ENCODE peak calls at places on chromosome 6, in nine cellular contexts. R is AG04449, P is psoas muscle, O is endothelial cell, J is foreskin fibroblast, F is cardiac fibroblast, K is A549, S is fibroblast of lung, G is mucosa of descending colon. H is an unnamed sample.

GRCh38 chr6:107231243-107231642 is 115.9 kb upstream of the BEND3 start:
- DNase-seq in R (no peak), P (no peak), O (no peak), J (no peak), F (no peak), K (no peak), S (no peak), G (no peak), H (no peak)

GRCh38 chr6:437042-437402 is 45.5 kb downstream of the IRF4 start:
- DNase-seq in R (no peak), P (no peak), O (no peak), J (peak), F (no peak), K (no peak), S (peak), G (no peak), H (no peak)

GRCh38 chr6:128186724-128187123 is 285.9 kb upstream of the THEMIS start:
- DNase-seq in R (no peak), P (no peak), O (no peak), J (no peak), F (no peak), K (no peak), S (no peak), G (no peak), H (no peak)

GRCh38 chr6:48307583-48307982 is 196.6 kb upstream of the PTCHD4 start:
- DNase-seq in R (no peak), P (no peak), O (no peak), J (no peak), F (no peak), K (no peak), S (no peak), G (no peak), H (no peak)

GRCh38 chr6:109389650-109390274 is 7.5 kb upstream of the CD164 start:
- DNase-seq in R (no peak), P (no peak), O (no peak), J (peak), F (peak), K (no peak), S (peak), G (no peak), H (no peak)

GRCh38 chr6:154950979-154951378 is 44.1 kb upstream of the TIAM2 start:
- DNase-seq in R (no peak), P (no peak), O (no peak), J (no peak), F (no peak), K (no peak), S (no peak), G (no peak), H (no peak)

GRCh38 chr6:53090576-53090975 is 25.4 kb downstream of the FBXO9 start:
- DNase-seq in R (no peak), P (no peak), O (no peak), J (peak), F (peak), K (no peak), S (peak), G (no peak), H (peak)

GRCh38 chr6:111263837-111264236 is 176.5 kb downstream of the SLC16A10 start:
- DNase-seq in R (peak), P (no peak), O (no peak), J (peak), F (peak), K (no peak), S (peak), G (no peak), H (peak)

GRCh38 chr6:21587925-21588811 is 5.4 kb upstream of the SOX4 start:
- DNase-seq in R (no peak), P (peak), O (peak), J (peak), F (peak), K (peak), S (peak), G (peak), H (peak)

GRCh38 chr6:150238857-150239407 is 96.1 kb downstream of the PPP1R14C start:
- DNase-seq in R (no peak), P (no peak), O (no peak), J (no peak), F (no peak), K (no peak), S (no peak), G (no peak), H (no peak)

GRCh38 chr6:21800330-21800729 is 206.8 kb downstream of the SOX4 start:
- DNase-seq in R (no peak), P (no peak), O (no peak), J (no peak), F (no peak), K (no peak), S (no peak), G (no peak), H (no peak)

GRCh38 chr6:31145386-31145785 is 6.5 kb upstream of the PSORS1C2 start:
- DNase-seq in R (no peak), P (peak), O (no peak), J (no peak), F (no peak), K (no peak), S (no peak), G (no peak), H (no peak)

GRCh38 chr6:123009101-123009500 is 13.1 kb downstream of the CLVS2 start:
- DNase-seq in R (no peak), P (no peak), O (no peak), J (no peak), F (no peak), K (no peak), S (no peak), G (no peak), H (peak)

GRCh38 chr6:16414205-16414604 is 175.8 kb downstream of the GMPR start:
- DNase-seq in R (no peak), P (no peak), O (no peak), J (no peak), F (peak), K (no peak), S (peak), G (no peak), H (no peak)

GRCh38 chr6:95780037-95780436 is 202.7 kb downstream of the MANEA start:
- DNase-seq in R (no peak), P (no peak), O (no peak), J (no peak), F (no peak), K (no peak), S (no peak), G (no peak), H (no peak)

GRCh38 chr6:16576391-16577368 is 184.6 kb downstream of the ATXN1 start:
- DNase-seq in R (no peak), P (no peak), O (no peak), J (no peak), F (no peak), K (peak), S (no peak), G (no peak), H (no peak)

GRCh38 chr6:156809034-156809433 is 31.9 kb downstream of the ARID1B start:
- DNase-seq in R (no peak), P (no peak), O (no peak), J (peak), F (peak), K (no peak), S (peak), G (no peak), H (no peak)

GRCh38 chr6:34338811-34339210 is 53.7 kb downstream of the NUDT3 start:
- DNase-seq in R (no peak), P (no peak), O (no peak), J (no peak), F (no peak), K (no peak), S (no peak), G (no peak), H (no peak)

GRCh38 chr6:97160280-97160679 is 122.7 kb downstream of the MMS22L start:
- DNase-seq in R (no peak), P (no peak), O (no peak), J (no peak), F (no peak), K (peak), S (peak), G (no peak), H (peak)

GRCh38 chr6:144343736-144344428 is 58.7 kb downstream of the UTRN start:
- DNase-seq in R (no peak), P (no peak), O (no peak), J (no peak), F (no peak), K (peak), S (no peak), G (peak), H (no peak)

GRCh38 chr6:96787846-96788580 is 49.3 kb downstream of the GPR63 start:
- DNase-seq in R (no peak), P (no peak), O (no peak), J (no peak), F (no peak), K (no peak), S (no peak), G (no peak), H (no peak)

GRCh38 chr6:5518936-5519491 is 257.7 kb downstream of the FARS2 start:
- DNase-seq in R (no peak), P (no peak), O (no peak), J (no peak), F (no peak), K (no peak), S (no peak), G (no peak), H (no peak)

GRCh38 chr6:27888576-27888975 is 23.6 kb downstream of the OR2B2 start:
- DNase-seq in R (no peak), P (no peak), O (no peak), J (no peak), F (no peak), K (no peak), S (no peak), G (no peak), H (no peak)

GRCh38 chr6:56902551-56903464 is 52.1 kb upstream of the BEND6 start:
- DNase-seq in R (peak), P (no peak), O (no peak), J (peak), F (peak), K (no peak), S (peak), G (no peak), H (peak)

GRCh38 chr6:5995705-5996686 is 10.7 kb downstream of the NRN1 start:
- DNase-seq in R (no peak), P (peak), O (peak), J (peak), F (peak), K (peak), S (peak), G (peak), H (no peak)

GRCh38 chr6:166931426-166931970 is 24.9 kb downstream of the RNASET2 start:
- DNase-seq in R (no peak), P (no peak), O (no peak), J (no peak), F (no peak), K (no peak), S (no peak), G (no peak), H (no peak)

GRCh38 chr6:144284753-144285547 is at the start of gene UTRN:
- DNase-seq in R (no peak), P (peak), O (peak), J (peak), F (peak), K (peak), S (peak), G (peak), H (peak)

GRCh38 chr6:25279748-25280616 is 808 bp downstream of the CARMIL1 start:
- DNase-seq in R (no peak), P (no peak), O (peak), J (no peak), F (no peak), K (peak), S (no peak), G (peak), H (peak)

GRCh38 chr6:145539831-145540230 is 195.5 kb downstream of the EPM2A start:
- DNase-seq in R (no peak), P (peak), O (no peak), J (peak), F (no peak), K (no peak), S (peak), G (no peak), H (peak)

GRCh38 chr6:160386869-160387518 is 38.8 kb downstream of the SLC22A3 start:
- DNase-seq in R (no peak), P (peak), O (no peak), J (peak), F (peak), K (peak), S (peak), G (no peak), H (peak)

GRCh38 chr6:116447496-116448011 is 13.6 kb upstream of the CALHM6 start:
- DNase-seq in R (peak), P (no peak), O (no peak), J (peak), F (peak), K (peak), S (peak), G (no peak), H (peak)

GRCh38 chr6:44110005-44110681 is 17.1 kb downstream of the MRPL14 start:
- DNase-seq in R (no peak), P (peak), O (no peak), J (no peak), F (no peak), K (no peak), S (no peak), G (no peak), H (no peak)

GRCh38 chr6:144797881-144798589 is 512.9 kb downstream of the UTRN start:
- DNase-seq in R (peak), P (no peak), O (no peak), J (peak), F (peak), K (peak), S (peak), G (no peak), H (peak)

GRCh38 chr6:155495011-155495768 is 39.6 kb upstream of the NOX3 start:
- DNase-seq in R (peak), P (peak), O (peak), J (peak), F (peak), K (no peak), S (peak), G (no peak), H (peak)

GRCh38 chr6:139594333-139594965 is 220.0 kb upstream of the CITED2 start:
- DNase-seq in R (no peak), P (no peak), O (no peak), J (no peak), F (no peak), K (no peak), S (no peak), G (no peak), H (no peak)

GRCh38 chr6:141050470-141050869 is 1082.3 kb upstream of the GJE1 start:
- DNase-seq in R (no peak), P (no peak), O (no peak), J (no peak), F (peak), K (no peak), S (peak), G (no peak), H (no peak)

GRCh38 chr6:2688416-2689064 is 62.2 kb downstream of the MYLK4 start:
- DNase-seq in R (peak), P (no peak), O (no peak), J (peak), F (peak), K (peak), S (peak), G (no peak), H (peak)

GRCh38 chr6:83812595-83812994 is 40.6 kb upstream of the RIPPLY2 start:
- DNase-seq in R (no peak), P (no peak), O (no peak), J (no peak), F (no peak), K (no peak), S (no peak), G (no peak), H (no peak)

GRCh38 chr6:18835976-18836375 is 448.8 kb downstream of the RNF144B start:
- DNase-seq in R (no peak), P (no peak), O (no peak), J (no peak), F (no peak), K (peak), S (no peak), G (no peak), H (no peak)

GRCh38 chr6:4964675-4965336 is 39.0 kb downstream of the RPP40 start:
- DNase-seq in R (no peak), P (no peak), O (no peak), J (no peak), F (no peak), K (no peak), S (no peak), G (no peak), H (no peak)

GRCh38 chr6:118249680-118250079 is 298.4 kb upstream of the PLN start:
- DNase-seq in R (no peak), P (no peak), O (no peak), J (no peak), F (no peak), K (no peak), S (no peak), G (no peak), H (no peak)

GRCh38 chr6:118252474-118252873 is 295.6 kb upstream of the PLN start:
- DNase-seq in R (no peak), P (no peak), O (no peak), J (no peak), F (no peak), K (no peak), S (no peak), G (no peak), H (no peak)
- TF ChIP-seq CTCF in R (no peak), P (no peak), O (no peak), J (no peak), F (no peak), K (no peak), S (no peak), G (no peak), H (no peak)

GRCh38 chr6:158752613-158753012 is 66.6 kb downstream of the EZR start:
- DNase-seq in R (no peak), P (no peak), O (no peak), J (peak), F (peak), K (no peak), S (peak), G (no peak), H (no peak)
- TF ChIP-seq CTCF in R (no peak), P (no peak), O (no peak), J (peak), F (peak), K (no peak), S (peak), G (no peak), H (no peak)

DNA sequence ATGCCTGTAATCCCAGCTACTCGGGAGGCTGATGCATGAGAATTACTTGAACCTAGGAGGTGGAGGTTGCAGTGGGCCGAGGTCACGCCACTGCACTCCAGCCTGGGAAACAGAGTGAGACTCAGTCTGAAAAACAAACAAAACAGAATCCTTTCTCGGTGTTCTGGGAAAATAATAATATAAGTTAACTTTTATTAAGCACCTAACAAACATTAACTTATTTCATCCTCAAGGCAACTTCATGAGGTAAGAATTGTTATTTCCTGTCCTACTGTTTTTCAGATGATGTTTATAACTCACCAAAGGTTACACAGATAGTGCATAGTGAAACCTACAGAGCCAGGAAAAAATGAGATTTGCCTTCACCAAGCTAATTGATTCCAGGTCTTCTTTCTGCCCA is 221.4 kb downstream of the PHACTR1 start:
- DNase-seq in R (no peak), P (no peak), O (no peak), J (no peak), F (no peak), K (no peak), S (no peak), G (no peak), H (no peak)
- TF ChIP-seq CTCF in R (no peak), P (no peak), O (no peak), J (no peak), F (no peak), K (no peak), S (no peak), G (no peak), H (no peak)

GRCh38 chr6:11740875-11741274 is 37.7 kb downstream of the ADTRP start:
- DNase-seq in R (no peak), P (no peak), O (no peak), J (no peak), F (no peak), K (no peak), S (no peak), G (no peak), H (no peak)
- TF ChIP-seq CTCF in R (no peak), P (no peak), O (no peak), J (no peak), F (no peak), K (no peak), S (no peak), G (no peak), H (no peak)

GRCh38 chr6:33082702-33083101 is 6.9 kb downstream of the HLA-DPB1 start:
- DNase-seq in R (no peak), P (peak), O (peak), J (peak), F (peak), K (peak), S (peak), G (no peak), H (peak)
- TF ChIP-seq CTCF in R (peak), P (peak), O (no peak), J (peak), F (peak), K (peak), S (peak), G (no peak), H (peak)

GRCh38 chr6:168451805-168452204 is 10.8 kb downstream of the SMOC2 start:
- DNase-seq in R (no peak), P (no peak), O (no peak), J (no peak), F (no peak), K (no peak), S (no peak), G (no peak), H (peak)
- TF ChIP-seq CTCF in R (no peak), P (no peak), O (peak), J (no peak), F (peak), K (no peak), S (no peak), G (no peak), H (peak)

GRCh38 chr6:36423101-36423824 is 19.4 kb downstream of the PXT1 start:
- DNase-seq in R (peak), P (peak), O (peak), J (peak), F (peak), K (peak), S (peak), G (peak), H (peak)
- TF ChIP-seq CTCF in R (peak), P (peak), O (no peak), J (peak), F (peak), K (peak), S (peak), G (peak), H (peak)

GRCh38 chr6:41182069-41183034 is 18.6 kb downstream of the TREML2 start:
- DNase-seq in R (peak), P (no peak), O (peak), J (peak), F (peak), K (peak), S (peak), G (no peak), H (peak)
- TF ChIP-seq CTCF in R (peak), P (peak), O (peak), J (peak), F (peak), K (peak), S (peak), G (peak), H (peak)